ENCODE peak calls at places on chromosomes 5 and 9, in ten cellular contexts. I is COR-L47; Z is AG08396; A is non-pigmented ciliary epithelial cell; M is stimulated activated naive B cell treated with anti-CD40 and anti-IgM and Interleukin-4, amounts not matched to agents 10 μg/mL and 1 μg/mL and 100 μg/mL, for 72 hours; V is pons; N is MG63; S is lung microvascular endothelial cell; X is Calu3; J is Panc1. H is an unnamed sample.

GRCh38 chr5:133868946-133869674 is 99.3 kb downstream of the C5orf15 start:
- DNase-seq in I (peak), Z (peak), A (peak), M (peak), V (peak), N (peak), S (peak), X (peak), J (peak), H (peak)

GRCh38 chr5:77171141-77171910 is 39.2 kb upstream of the PDE8B start:
- DNase-seq in I (peak), Z (no peak), A (no peak), M (no peak), V (no peak), N (no peak), S (no peak), X (no peak), J (no peak), H (no peak)

GRCh38 chr5:150765019-150765788 is 6.4 kb upstream of the DCTN4 start:
- DNase-seq in I (no peak), Z (no peak), A (no peak), M (no peak), V (no peak), N (no peak), S (no peak), X (no peak), J (no peak), H (no peak)

GRCh38 chr9:5421163-5421562 is 16.6 kb downstream of the PLGRKT start:
- DNase-seq in I (no peak), Z (no peak), A (no peak), M (no peak), V (no peak), N (no peak), S (no peak), X (no peak), J (no peak), H (no peak)

GRCh38 chr5:169161022-169161680 is 139.8 kb downstream of the SLIT3 start:
- DNase-seq in I (no peak), Z (peak), A (no peak), M (no peak), V (no peak), N (peak), S (no peak), X (no peak), J (no peak), H (no peak)

GRCh38 chr9:18442629-18443491 is 31.1 kb upstream of the ADAMTSL1 start:
- DNase-seq in I (peak), Z (peak), A (no peak), M (peak), V (peak), N (peak), S (peak), X (peak), J (no peak), H (no peak)

GRCh38 chr9:124929464-124929863 is 11.4 kb downstream of the GOLGA1 start:
- DNase-seq in I (no peak), Z (no peak), A (no peak), M (no peak), V (no peak), N (no peak), S (no peak), X (no peak), J (no peak), H (no peak)

GRCh38 chr5:31476607-31477200 is 55.2 kb downstream of the DROSHA start:
- DNase-seq in I (no peak), Z (no peak), A (no peak), M (no peak), V (peak), N (no peak), S (peak), X (no peak), J (no peak), H (no peak)

GRCh38 chr9:134560206-134560605 is 81.4 kb upstream of the COL5A1 start:
- DNase-seq in I (no peak), Z (no peak), A (no peak), M (no peak), V (no peak), N (no peak), S (no peak), X (no peak), J (no peak), H (no peak)

GRCh38 chr5:179901915-179902762 is 5.6 kb downstream of the TBC1D9B start:
- DNase-seq in I (no peak), Z (no peak), A (no peak), M (no peak), V (no peak), N (no peak), S (no peak), X (no peak), J (no peak), H (no peak)

GRCh38 chr5:116273458-116274242 is 188.8 kb downstream of the COMMD10 start:
- DNase-seq in I (no peak), Z (peak), A (no peak), M (no peak), V (no peak), N (no peak), S (no peak), X (no peak), J (no peak), H (peak)